ENCODE peak calls at places on chromosomes 11 and 22, in five cellular contexts. S is GM10248, I is ovary, P is MM.1S, U is lower leg skin. L is an unnamed sample.

GRCh38 chr11:124758355-124759267 is 3.5 kb downstream of the ESAM start:
- DNase-seq in P (peak), I (peak), U (peak), S (peak), L (peak)

GRCh38 chr11:34337016-34337415 is 20.8 kb downstream of the ABTB2 start:
- DNase-seq in I (no peak), U (peak), P (no peak), S (no peak), L (no peak)

GRCh38 chr22:21707677-21708076 is 27.9 kb downstream of the YPEL1 start:
- DNase-seq in S (no peak), U (no peak), I (no peak), P (no peak), L (no peak)

GRCh38 chr22:45516923-45517675 is 14.4 kb downstream of the FBLN1 start:
- DNase-seq in S (no peak), I (no peak), P (no peak), U (no peak), L (no peak)

GRCh38 chr11:1873048-1873812 is 18.5 kb downstream of the PRR33 start:
- DNase-seq in I (peak), P (no peak), U (no peak), S (no peak), L (no peak)

GRCh38 chr22:25777870-25778269 is 35.9 kb downstream of the MYO18B start:
- DNase-seq in S (peak), P (no peak), U (no peak), I (no peak), L (peak)

GRCh38 chr11:93838967-93839366 is 11.5 kb downstream of the VSTM5 start:
- DNase-seq in S (no peak), P (no peak), U (no peak), I (no peak), L (no peak)

GRCh38 chr11:118437736-118438125 is 1.4 kb downstream of the KMT2A start:
- DNase-seq in U (peak), S (no peak), I (peak), P (no peak), L (peak)

GRCh38 chr11:99019676-99020075 is 1.1 kb upstream of the CNTN5 start:
- DNase-seq in S (no peak), P (no peak), I (no peak), U (no peak), L (no peak)

GRCh38 chr22:49960967-49961600 is 512 bp downstream of the PIM3 start:
- DNase-seq in I (peak), P (peak), S (no peak), U (peak), L (peak)

GRCh38 chr11:34427171-34427805 is 11.4 kb upstream of the CAT start:
- DNase-seq in I (no peak), U (no peak), P (no peak), S (no peak), L (no peak)

GRCh38 chr11:10287140-10287539 is 6.9 kb downstream of the SBF2 start:
- DNase-seq in S (no peak), U (no peak), P (no peak), I (no peak), L (no peak)

GRCh38 chr11:114953039-114953438 is 274.7 kb downstream of the NXPE2 start:
- DNase-seq in P (no peak), I (no peak), U (no peak), S (no peak), L (no peak)

GRCh38 chr11:134512791-134513538 is 100.9 kb upstream of the B3GAT1 start:
- DNase-seq in P (no peak), I (peak), U (peak), S (no peak), L (no peak)

GRCh38 chr11:65078786-65079342 is 5.0 kb downstream of the CDCA5 start:
- DNase-seq in S (no peak), I (no peak), U (no peak), P (no peak), L (no peak)

GRCh38 chr22:39220897-39221850 is 23.6 kb downstream of the PDGFB start:
- DNase-seq in I (no peak), U (peak), S (no peak), P (peak), L (no peak)

GRCh38 chr22:41288245-41288946 is 2.4 kb upstream of the RANGAP1 start:
- DNase-seq in S (no peak), P (no peak), I (no peak), U (no peak), L (peak)

GRCh38 chr11:98545544-98546175 is 475.1 kb upstream of the CNTN5 start:
- DNase-seq in I (no peak), U (peak), P (no peak), S (no peak), L (no peak)

GRCh38 chr11:120057595-120058581 is 80.0 kb downstream of the TRIM29 start:
- DNase-seq in S (no peak), I (no peak), U (peak), P (no peak), L (peak)

GRCh38 chr22:26377170-26377825 is 51.8 kb upstream of the ASPHD2 start:
- DNase-seq in P (no peak), I (no peak), S (no peak), U (no peak), L (no peak)

GRCh38 chr11:2529636-2530035 is 84.8 kb downstream of the KCNQ1 start:
- DNase-seq in I (peak), S (no peak), U (peak), P (no peak), L (no peak)

GRCh38 chr22:50260801-50261614 is 475 bp downstream of the MAPK12 start:
- DNase-seq in S (peak), P (peak), I (peak), U (no peak), L (peak)

GRCh38 chr11:6482431-6482830 is 1.1 kb downstream of the TIMM10B start:
- DNase-seq in S (no peak), I (no peak), U (no peak), P (no peak), L (no peak)

GRCh38 chr11:66841861-66842260 is 1.4 kb upstream of the RCE1 start:
- DNase-seq in U (peak), S (no peak), I (peak), P (no peak), L (no peak)

GRCh38 chr11:69425895-69426544 is 55.4 kb upstream of the LINC01488 start:
- DNase-seq in P (no peak), I (no peak), U (no peak), S (no peak), L (no peak)

GRCh38 chr22:48245119-48245485 is 1482.7 kb downstream of the TBC1D22A start:
- DNase-seq in P (no peak), S (no peak), I (no peak), U (no peak), L (no peak)

GRCh38 chr11:76823481-76824028 is 37.2 kb upstream of the ACER3 start:
- DNase-seq in I (no peak), S (no peak), U (no peak), P (no peak), L (peak)

GRCh38 chr22:32620992-32621391 is 146.4 kb downstream of the FBXO7 start:
- DNase-seq in S (no peak), I (no peak), U (no peak), P (no peak), L (no peak)
- TF ChIP-seq CTCF in S (no peak), I (no peak), U (no peak), P (no peak), L (no peak)

GRCh38 chr11:72752088-72752914 is at the start of gene ARAP1:
- DNase-seq in P (peak), S (peak), U (peak), I (peak), L (peak)
- TF ChIP-seq CTCF in P (no peak), S (no peak), U (no peak), I (no peak), L (no peak)

DNA sequence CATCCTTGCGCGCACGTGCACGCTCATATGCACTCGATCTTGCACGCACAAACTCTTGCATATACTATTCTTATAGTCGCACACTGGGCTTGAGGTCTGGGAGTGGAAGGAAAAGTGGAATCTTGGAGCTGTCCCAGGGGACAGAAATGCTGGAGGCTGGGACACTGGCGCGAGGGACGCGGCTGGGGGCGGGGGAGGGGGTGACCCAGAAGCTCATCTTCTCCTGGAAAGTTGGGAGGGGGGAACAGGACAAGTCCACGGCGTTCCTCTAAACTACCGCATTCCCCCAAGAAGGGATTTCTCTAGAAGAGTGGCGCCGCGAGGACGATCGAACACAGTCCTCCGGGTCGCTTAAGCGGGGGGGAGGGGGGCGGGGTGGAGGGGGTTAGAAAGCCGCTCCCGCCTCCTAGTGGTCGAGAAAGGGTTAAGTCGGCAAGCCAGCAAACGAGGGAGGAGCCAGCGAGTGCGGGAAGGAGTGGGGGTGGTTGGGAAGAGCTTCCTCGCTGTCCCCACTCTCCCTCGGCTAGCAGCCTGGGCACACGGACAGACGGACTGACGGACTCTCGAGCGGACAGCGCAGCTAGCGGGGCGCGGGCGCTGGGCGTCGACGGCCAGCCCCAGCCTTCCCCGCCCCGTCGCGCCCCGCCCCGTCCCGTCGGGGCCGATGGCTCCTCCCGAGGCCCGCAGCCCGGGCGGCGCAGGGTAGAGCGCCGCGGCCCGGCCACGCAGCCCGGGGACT is at the start of gene RTN4RL2:
- DNase-seq in P (no peak), S (peak), I (no peak), U (no peak), L (peak)
- TF ChIP-seq CTCF in P (no peak), S (peak), I (no peak), U (no peak), L (no peak)

GRCh38 chr22:37953437-37954179 is at the start of the genes C22orf23 and POLR2F:
- DNase-seq in I (peak), U (peak), S (peak), P (peak), L (peak)
- TF ChIP-seq CTCF in I (no peak), U (no peak), S (no peak), P (no peak), L (peak)

GRCh38 chr11:12088047-12088481 is 22.3 kb upstream of the MICAL2 start:
- DNase-seq in P (no peak), U (peak), I (no peak), S (no peak), L (peak)

GRCh38 chr11:12085371-12086251 is 24.8 kb upstream of the MICAL2 start:
- DNase-seq in S (no peak), U (peak), I (no peak), P (no peak), L (no peak)

GRCh38 chr11:12088531-12088930 is 21.9 kb upstream of the MICAL2 start:
- DNase-seq in I (no peak), U (peak), S (no peak), P (no peak), L (no peak)

GRCh38 chr11:12086271-12087074 is 23.9 kb upstream of the MICAL2 start:
- DNase-seq in P (no peak), I (no peak), S (no peak), U (peak), L (peak)

DNA sequence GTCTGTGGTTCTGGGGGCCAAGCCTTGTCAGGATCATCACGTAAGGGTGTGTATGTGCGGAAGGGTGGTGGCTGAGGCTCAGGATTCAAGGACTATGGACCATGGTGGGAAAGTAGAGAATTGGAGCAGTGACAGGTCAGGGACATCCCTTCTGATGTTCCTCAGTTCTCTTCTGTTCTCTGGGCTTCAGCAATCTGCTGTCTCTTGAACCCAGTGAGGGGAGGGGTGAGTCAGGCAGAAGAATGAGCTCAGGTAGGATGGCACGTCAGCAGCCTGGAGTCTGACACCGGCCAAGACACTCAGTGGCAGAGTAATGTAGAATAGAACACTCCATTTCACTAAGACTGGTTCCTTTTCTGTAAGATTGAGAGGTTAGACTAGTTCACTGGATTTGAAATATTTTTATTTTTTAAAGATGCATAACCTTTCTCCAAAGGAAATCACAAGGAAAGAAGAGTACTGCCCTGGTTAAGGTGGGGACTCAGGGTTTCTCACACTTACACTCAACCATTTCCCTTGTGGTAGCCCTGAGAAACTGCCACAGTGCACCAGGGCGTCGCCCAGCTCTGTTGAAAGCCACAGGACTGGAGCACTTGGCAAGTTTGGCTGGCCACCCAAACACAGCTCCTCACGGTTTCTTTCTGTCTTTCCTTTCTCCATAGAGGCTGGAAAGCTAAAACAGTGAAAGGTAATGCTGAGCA is 23.2 kb upstream of the MICAL2 start:
- DNase-seq in I (no peak), P (peak), S (no peak), U (peak), L (peak)
- TF ChIP-seq CTCF in I (no peak), P (peak), S (no peak), U (no peak), L (no peak)